ENCODE peak calls at places on chromosomes 16 and 17, in nine cellular contexts. M, N, Z, I, L, U, C, P and H are unnamed samples.

GRCh38 chr16:49312389-49312990 is 30.9 kb upstream of the CBLN1 start:
- DNase-seq in U (no peak), P (no peak), L (no peak), N (no peak), C (no peak), I (no peak), Z (no peak), M (no peak), H (no peak)

GRCh38 chr17:80473701-80474100 is 2.7 kb downstream of the NPTX1 start:
- DNase-seq in N (no peak), M (no peak), C (no peak), U (no peak), I (no peak), L (no peak), Z (no peak), P (no peak), H (no peak)

GRCh38 chr16:81908466-81909230 is 102.6 kb downstream of the SDR42E1 start:
- DNase-seq in U (no peak), M (no peak), N (no peak), L (no peak), P (no peak), I (no peak), C (no peak), Z (no peak), H (no peak)

GRCh38 chr16:65959978-65960377 is 406.5 kb upstream of the CDH5 start:
- DNase-seq in I (no peak), N (no peak), Z (no peak), L (no peak), C (no peak), U (no peak), P (no peak), M (no peak), H (no peak)

GRCh38 chr16:81780350-81780749 is 1.3 kb downstream of the PLCG2 start:
- DNase-seq in C (no peak), P (no peak), I (no peak), M (no peak), Z (no peak), U (no peak), L (no peak), N (no peak), H (no peak)

GRCh38 chr17:15910791-15911190 is 34.1 kb upstream of the ADORA2B start:
- DNase-seq in Z (no peak), P (no peak), C (no peak), N (no peak), L (no peak), I (no peak), U (no peak), M (no peak), H (no peak)

GRCh38 chr16:64629622-64630021 is 492.2 kb downstream of the CDH11 start:
- DNase-seq in C (no peak), P (no peak), U (no peak), L (no peak), I (peak), N (no peak), Z (no peak), M (no peak), H (no peak)

GRCh38 chr17:36911007-36911406 is 26.3 kb upstream of the LHX1 start:
- DNase-seq in U (no peak), P (no peak), L (no peak), Z (no peak), C (no peak), N (no peak), M (no peak), I (no peak), H (no peak)

GRCh38 chr17:33012522-33013033 is 20.9 kb downstream of the SPACA3 start:
- DNase-seq in M (no peak), L (no peak), I (peak), U (no peak), P (peak), N (peak), Z (peak), C (no peak), H (no peak)

GRCh38 chr17:31495049-31495885 is 103.8 kb downstream of the RAB11FIP4 start:
- DNase-seq in U (peak), M (no peak), C (no peak), I (peak), N (no peak), Z (peak), L (no peak), P (no peak), H (no peak)

GRCh38 chr17:83034525-83034924 is 44.9 kb upstream of the METRNL start:
- DNase-seq in I (no peak), C (no peak), L (no peak), N (no peak), P (no peak), U (no peak), Z (no peak), M (no peak), H (no peak)

GRCh38 chr17:75814900-75815373 is 29.3 kb downstream of the UNC13D start:
- DNase-seq in P (peak), Z (no peak), C (no peak), L (no peak), I (peak), U (no peak), N (peak), M (no peak), H (no peak)

GRCh38 chr17:55420067-55420775 is 1.4 kb downstream of the MMD start:
- DNase-seq in Z (no peak), C (no peak), U (peak), L (no peak), I (no peak), M (peak), N (no peak), P (no peak), H (peak)

GRCh38 chr17:50522766-50523165 is 9.8 kb upstream of the EPN3 start:
- DNase-seq in L (no peak), M (no peak), P (no peak), C (no peak), U (no peak), Z (no peak), N (no peak), I (no peak), H (no peak)

GRCh38 chr17:3845754-3846738 is at the start of gene NCBP3:
- DNase-seq in Z (peak), I (peak), M (peak), P (peak), U (peak), N (peak), C (peak), L (peak), H (no peak)

GRCh38 chr16:88274847-88275246 is 107.9 kb upstream of the ZNF469 start:
- DNase-seq in M (no peak), P (no peak), Z (no peak), I (no peak), U (no peak), N (no peak), C (no peak), L (no peak), H (no peak)

GRCh38 chr17:80513892-80514291 is 30.7 kb upstream of the RPTOR start:
- DNase-seq in L (no peak), U (no peak), Z (no peak), M (no peak), I (peak), N (no peak), P (no peak), C (no peak), H (no peak)

GRCh38 chr17:19242926-19243325 is 5.8 kb downstream of the EPN2 start:
- DNase-seq in N (no peak), I (no peak), U (no peak), M (no peak), C (no peak), Z (no peak), L (no peak), P (no peak), H (no peak)

GRCh38 chr17:73151888-73152633 is 12.7 kb upstream of the SSTR2 start:
- DNase-seq in M (no peak), I (no peak), L (no peak), N (no peak), Z (no peak), P (no peak), U (peak), C (no peak), H (peak)

GRCh38 chr17:81253358-81254131 is 14.4 kb downstream of the NDUFAF8 start:
- DNase-seq in N (peak), M (peak), U (no peak), C (no peak), I (peak), P (peak), Z (no peak), L (no peak), H (no peak)

GRCh38 chr17:32330142-32330541 is 11.8 kb downstream of the C17orf75 start:
- DNase-seq in M (no peak), C (no peak), I (no peak), U (no peak), L (no peak), P (no peak), N (no peak), Z (no peak), H (no peak)

GRCh38 chr17:62653002-62653830 is 25.7 kb downstream of the MRC2 start:
- DNase-seq in Z (peak), C (peak), U (peak), P (peak), M (peak), L (peak), I (peak), N (peak), H (no peak)

GRCh38 chr17:5035356-5035755 is at the start of gene SLC52A1:
- DNase-seq in P (no peak), Z (no peak), C (no peak), U (no peak), M (no peak), I (no peak), L (no peak), N (no peak), H (no peak)

GRCh38 chr17:11636771-11637170 is 38.5 kb downstream of the DNAH9 start:
- DNase-seq in I (no peak), C (no peak), M (no peak), L (no peak), P (no peak), U (no peak), N (no peak), Z (no peak), H (no peak)

GRCh38 chr17:32772453-32773025 is 104.4 kb downstream of the MYO1D start:
- DNase-seq in M (no peak), P (no peak), U (no peak), Z (no peak), L (no peak), I (no peak), N (no peak), C (no peak), H (no peak)

GRCh38 chr17:83174859-83175550 is 95.6 kb downstream of the METRNL start:
- DNase-seq in M (no peak), N (no peak), L (no peak), Z (no peak), C (no peak), U (no peak), I (no peak), P (no peak), H (no peak)

GRCh38 chr17:42744283-42744805 is 496 bp downstream of the EZH1 start:
- DNase-seq in C (peak), I (peak), U (peak), P (peak), L (peak), N (peak), M (peak), Z (peak), H (no peak)